ENCODE peak calls at places on chromosomes 4 and X, in seven cellular contexts. T is fibroblast of lung, X is K562, R is neural progenitor cell, V is colonic mucosa, B is IMR-90, F is GM23248. Y is an unnamed sample.

GRCh38 chrX:9746148-9746880 is 19.3 kb downstream of the GPR143 start:
- DNase-seq in V (no peak), X (no peak), T (peak; percentile 4), B (peak; percentile 43), F (peak; percentile 27), R (peak; percentile 15), Y (no peak)

GRCh38 chr4:134906404-134907023 is 704.9 kb upstream of the PABPC4L start:
- DNase-seq in X (no peak), T (peak; percentile 3), B (no peak), V (no peak), F (no peak), R (peak; percentile 49), Y (no peak)

GRCh38 chr4:130110189-130110588 is 1014.2 kb downstream of the C4orf33 start:
- DNase-seq in V (no peak), F (no peak), X (no peak), R (no peak), B (no peak), T (no peak), Y (no peak)

GRCh38 chrX:31604629-31605221 is 532.9 kb upstream of the FTHL17 start:
- DNase-seq in F (no peak), X (no peak), V (no peak), T (no peak), R (no peak), B (no peak), Y (no peak)

GRCh38 chr4:41177016-41177415 is 37.3 kb downstream of the APBB2 start:
- DNase-seq in V (no peak), F (peak; percentile 86), R (no peak), X (no peak), T (peak; percentile 73), B (peak; percentile 84), Y (no peak)

GRCh38 chrX:110420771-110421498 is 62.3 kb downstream of the RTL9 start:
- DNase-seq in R (no peak), F (peak; percentile 34), X (no peak), T (no peak), V (no peak), B (peak; percentile 34), Y (no peak)

GRCh38 chrX:39961441-39961840 is 136.3 kb downstream of the BCOR start:
- DNase-seq in X (no peak), T (no peak), F (no peak), R (no peak), V (no peak), B (no peak), Y (no peak)

GRCh38 chrX:103674531-103675454 is 11.7 kb downstream of the MORF4L2 start:
- DNase-seq in F (no peak), T (no peak), V (no peak), R (peak; percentile 49), X (no peak), B (peak; percentile 3), Y (no peak)

GRCh38 chr4:31702291-31702690 is 982.1 kb downstream of the PCDH7 start:
- DNase-seq in V (no peak), X (no peak), B (no peak), T (peak; percentile 27), R (no peak), F (no peak), Y (no peak)

GRCh38 chr4:7013171-7013570 is 30.0 kb upstream of the TADA2B start:
- DNase-seq in T (no peak), V (no peak), R (no peak), F (no peak), B (no peak), X (no peak), Y (no peak)

GRCh38 chr4:98625399-98625798 is 33.0 kb downstream of the TSPAN5 start:
- DNase-seq in B (no peak), T (no peak), R (no peak), F (peak; percentile 39), X (no peak), V (no peak), Y (no peak)

GRCh38 chrX:153726286-153727107 is 1.8 kb downstream of the ABCD1 start:
- DNase-seq in T (peak; percentile 53), R (peak; percentile 84), B (peak; percentile 52), V (peak; percentile 70), F (peak; percentile 73), X (peak; percentile 66), Y (peak; percentile 57)

GRCh38 chr4:3385719-3386440 is 55.9 kb upstream of the HGFAC start:
- DNase-seq in T (no peak), V (no peak), R (no peak), F (no peak), X (no peak), B (no peak), Y (no peak)

GRCh38 chrX:148811236-148811635 is 310.8 kb downstream of the AFF2 start:
- DNase-seq in F (peak; percentile 30), X (no peak), V (no peak), B (peak; percentile 0), T (peak; percentile 34), R (no peak), Y (no peak)

DNA sequence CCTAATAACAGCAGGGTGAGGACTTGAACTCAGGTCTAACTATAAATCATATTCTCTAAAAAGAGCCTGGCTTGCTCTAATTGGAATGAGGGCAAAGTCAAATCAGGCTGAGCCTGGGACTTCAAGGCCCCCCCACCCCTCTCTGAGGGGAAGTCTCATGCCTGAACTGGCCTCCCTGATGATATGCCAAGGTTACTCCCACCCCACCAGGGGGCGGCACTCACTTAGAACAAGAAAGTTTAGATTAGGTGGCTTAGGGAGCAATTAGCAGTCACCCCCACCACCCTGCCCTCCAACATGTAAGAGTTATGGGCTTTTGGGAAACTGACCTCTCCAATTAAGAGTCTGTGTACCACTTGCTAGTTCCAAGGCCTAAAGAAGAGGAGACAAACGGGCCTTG is 2.7 kb downstream of the FOXO4 start:
- DNase-seq in B (peak; percentile 23), R (no peak), X (peak; percentile 67), V (peak; percentile 63), F (peak; percentile 55), T (peak; percentile 46), Y (no peak)
- H3K9ac ChIP-seq in B (no peak overlapping the region), R (no peak overlapping the region), X (no peak overlapping the region), V (no peak overlapping the region), F (no peak overlapping the region), T (no peak overlapping the region), Y (no peak overlapping the region)

DNA sequence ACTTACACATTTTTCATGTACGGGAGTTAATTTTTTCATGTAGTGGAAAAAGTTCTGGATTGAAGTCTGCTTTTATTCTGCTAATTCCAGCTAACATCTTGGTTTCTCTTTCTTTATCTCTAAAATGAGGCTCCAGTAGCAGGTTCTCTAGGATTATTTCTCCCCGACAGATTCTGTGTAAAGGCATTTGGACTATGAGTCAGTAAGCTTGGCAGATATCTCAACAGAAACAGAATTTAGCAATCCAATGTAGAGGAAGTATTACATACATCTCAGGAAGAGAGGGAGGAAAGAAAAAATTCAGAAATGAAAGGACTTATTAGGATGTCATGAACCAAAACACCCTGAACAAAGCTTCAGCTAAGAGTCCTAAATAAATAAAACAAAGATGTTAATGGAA is 1682.3 kb upstream of the TENM3 start:
- DNase-seq in B (peak; percentile 60), F (no peak), X (no peak), T (peak; percentile 88), R (no peak), V (no peak), Y (no peak)
- H3K4me1 ChIP-seq in B (no peaks in the 10 kb centered on the region), F (no peaks in the 10 kb centered on the region), X (no peaks in the 10 kb centered on the region), T (no peaks in the 10 kb centered on the region), R (peaks cover 9% of the 10 kb centered on the region), V (no peaks in the 10 kb centered on the region), Y (no peaks in the 10 kb centered on the region)

DNA sequence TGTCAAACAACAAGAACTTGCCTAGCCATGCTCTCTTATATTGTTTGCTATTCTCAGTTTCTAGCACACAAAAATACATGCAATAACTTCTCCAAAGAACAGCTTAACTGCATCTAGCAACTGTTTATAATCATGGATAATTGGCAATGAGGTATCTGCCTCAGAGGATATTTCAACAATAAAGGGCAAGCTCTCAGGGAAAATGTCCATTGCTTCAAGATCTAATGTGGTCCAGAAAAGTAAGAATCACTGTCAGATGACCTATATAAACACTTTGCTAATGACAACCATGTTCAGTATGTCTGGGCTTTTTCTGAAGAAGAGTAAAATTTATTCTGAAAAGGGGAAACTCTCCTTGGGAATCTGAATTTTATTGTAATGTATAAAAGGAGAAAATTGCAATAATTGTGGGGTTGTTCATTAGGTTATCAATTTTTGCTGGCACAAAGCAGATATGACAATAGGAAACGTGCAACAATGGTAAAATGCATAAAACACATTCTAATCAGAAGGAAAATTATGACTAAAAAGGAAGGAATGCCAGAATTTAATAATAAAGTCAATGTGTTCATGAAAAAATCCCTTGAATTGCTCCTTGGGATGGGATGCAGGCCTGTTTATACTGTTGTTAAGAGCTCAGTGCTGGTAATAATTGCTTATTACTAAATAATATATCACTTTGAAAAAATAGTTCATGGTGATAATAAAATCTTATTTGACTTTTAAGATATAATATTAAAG is 90.3 kb downstream of the ANTXR2 start:
- DNase-seq in F (peak; percentile 32), X (no peak), R (no peak), V (no peak), T (no peak), B (peak; percentile 17), Y (no peak)
- H3K9ac ChIP-seq in F (no peak overlapping the region), X (no peak overlapping the region), R (no peak overlapping the region), V (no peak overlapping the region), T (no peak overlapping the region), B (no peak overlapping the region), Y (no peak overlapping the region)

DNA sequence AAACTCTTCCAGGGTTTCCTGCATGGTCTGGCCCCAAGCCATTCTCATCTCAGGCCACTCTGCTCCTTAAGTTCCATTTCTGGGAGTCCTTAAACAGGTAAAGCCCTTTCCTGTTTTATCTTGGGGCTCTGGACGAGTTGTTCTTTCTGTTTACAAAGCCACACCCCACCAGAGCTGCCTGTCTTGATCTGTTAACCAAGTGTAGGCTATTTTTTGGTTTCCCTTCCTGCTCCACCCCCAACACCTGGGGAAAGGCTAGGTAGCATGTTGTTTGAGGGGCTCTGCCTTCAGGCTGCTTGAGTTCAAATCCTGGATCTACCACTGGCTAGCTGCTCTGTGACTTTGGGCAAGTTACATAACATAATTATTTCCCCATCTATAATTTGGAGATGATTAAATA is 40.0 kb downstream of the ERVMER34-1 start:
- DNase-seq in R (no peak), V (peak; percentile 39), X (no peak), T (no peak), B (no peak), F (no peak), Y (no peak)
- H3K4me1 ChIP-seq in R (peaks cover 18% of the 10 kb centered on the region), V (peaks cover 14% of the 10 kb centered on the region), X (peaks cover 21% of the 10 kb centered on the region), T (peaks cover 3% of the 10 kb centered on the region), B (no peaks in the 10 kb centered on the region), F (no peaks in the 10 kb centered on the region), Y (no peaks in the 10 kb centered on the region)

GRCh38 chr4:120923201-120923522 is 636 bp upstream of the PRDM5 start:
- DNase-seq in B (no peak), X (no peak), R (no peak), V (no peak), T (no peak), F (no peak), Y (no peak)
- H3K9ac ChIP-seq in B (peak overlapping the region; percentile 59), X (no peak overlapping the region), R (no peak overlapping the region), V (peak overlapping the region; percentile 70), T (no peak overlapping the region), F (peak overlapping the region; percentile 86), Y (peak overlapping the region; percentile 92)

GRCh38 chr4:78651250-78651860 is 99.8 kb downstream of the ANXA3 start:
- DNase-seq in T (no peak), X (no peak), F (no peak), V (no peak), B (no peak), R (no peak), Y (no peak)

GRCh38 chr4:78645853-78646757 is 94.5 kb downstream of the ANXA3 start:
- DNase-seq in V (peak; percentile 76), F (peak; percentile 95), R (no peak), B (peak; percentile 96), T (peak; percentile 97), X (no peak), Y (no peak)

GRCh38 chr4:78647272-78647671 is 95.7 kb downstream of the ANXA3 start:
- DNase-seq in X (no peak), V (no peak), R (no peak), T (no peak), B (no peak), F (no peak), Y (no peak)

GRCh38 chr4:78650106-78651021 is 98.8 kb downstream of the ANXA3 start:
- DNase-seq in B (peak; percentile 86), V (no peak), F (peak; percentile 89), X (peak; percentile 34), R (no peak), T (peak; percentile 91), Y (no peak)

GRCh38 chr4:78648639-78649363 is 97.2 kb downstream of the ANXA3 start:
- DNase-seq in B (no peak), F (no peak), V (no peak), X (no peak), T (no peak), R (no peak), Y (no peak)
- H3K4me1 ChIP-seq in B (peaks cover 13% of the 10 kb centered on the region), F (peaks cover 70% of the 10 kb centered on the region), V (peaks cover 4% of the 10 kb centered on the region), X (peaks cover 54% of the 10 kb centered on the region), T (peaks cover 26% of the 10 kb centered on the region), R (no peaks in the 10 kb centered on the region), Y (no peaks in the 10 kb centered on the region)